ENCODE peak calls at places on chromosomes 7 and 10, in five cellular contexts. Y is Calu3, H is uterus, T is choroid plexus epithelial cell, B is upper lobe of right lung. N is an unnamed sample.

GRCh38 chr10:31581741-31582323 is 262.8 kb downstream of the ZEB1 start:
- DNase-seq in Y (no peak), H (no peak), T (no peak), B (no peak), N (no peak)

GRCh38 chr7:49812534-49812933 is 39.1 kb downstream of the VWC2 start:
- DNase-seq in Y (no peak), H (no peak), T (no peak), B (no peak), N (no peak)

GRCh38 chr7:100157334-100158228 is 942 bp downstream of the TRAPPC14 start:
- DNase-seq in Y (no peak), H (peak), T (peak), B (no peak), N (peak)

GRCh38 chr7:128430207-128430606 is 20.4 kb upstream of the IMPDH1 start:
- DNase-seq in Y (no peak), H (no peak), T (no peak), B (no peak), N (no peak)

GRCh38 chr7:36272211-36272566 is 117.5 kb upstream of the ANLN start:
- DNase-seq in Y (no peak), H (no peak), T (no peak), B (no peak), N (no peak)

GRCh38 chr7:79282882-79283602 is 170.4 kb downstream of the MAGI2 start:
- DNase-seq in Y (no peak), H (no peak), T (peak), B (no peak), N (no peak)

GRCh38 chr10:71460615-71461014 is 63.9 kb downstream of the CDH23 start:
- DNase-seq in Y (no peak), H (no peak), T (no peak), B (no peak), N (no peak)

GRCh38 chr7:142882338-142882678 is 3.2 kb downstream of the TRPV6 start:
- DNase-seq in Y (no peak), H (no peak), T (no peak), B (no peak), N (no peak)

GRCh38 chr10:21830037-21830436 is 173.5 kb downstream of the DNAJC1 start:
- DNase-seq in Y (no peak), H (no peak), T (no peak), B (no peak), N (no peak)

GRCh38 chr10:55668326-55668922 is 692.6 kb downstream of the ZWINT start:
- DNase-seq in Y (peak), H (no peak), T (no peak), B (no peak), N (no peak)

GRCh38 chr7:152723364-152723763 is 36.2 kb upstream of the ACTR3B start:
- DNase-seq in Y (no peak), H (no peak), T (no peak), B (peak), N (no peak)

GRCh38 chr7:111530356-111530668 is 32.0 kb downstream of the IMMP2L start:
- DNase-seq in Y (no peak), H (no peak), T (no peak), B (no peak), N (no peak)

GRCh38 chr7:25124485-25125136 is 449 bp downstream of the CYCS start:
- DNase-seq in Y (peak), H (no peak), T (peak), B (no peak), N (no peak)

GRCh38 chr7:23893942-23894890 is 184.2 kb downstream of the STK31 start:
- DNase-seq in Y (no peak), H (no peak), T (peak), B (no peak), N (no peak)

GRCh38 chr7:2000801-2001321 is 231.9 kb downstream of the MAD1L1 start:
- DNase-seq in Y (no peak), H (no peak), T (no peak), B (peak), N (no peak)

GRCh38 chr7:80318081-80318480 is 183.4 kb downstream of the GNAI1 start:
- DNase-seq in Y (no peak), H (no peak), T (no peak), B (no peak), N (no peak)

GRCh38 chr10:116385994-116386809 is 41.4 kb upstream of the PNLIPRP3 start:
- DNase-seq in Y (peak), H (no peak), T (peak), B (no peak), N (no peak)

GRCh38 chr7:31432831-31433340 is 81.0 kb upstream of the ITPRID1 start:
- DNase-seq in Y (no peak), H (no peak), T (no peak), B (no peak), N (no peak)

GRCh38 chr10:82887488-82887887 is 1012.5 kb downstream of the NRG3 start:
- DNase-seq in Y (no peak), H (no peak), T (no peak), B (no peak), N (no peak)

GRCh38 chr7:99919814-99920618 is 686 bp upstream of the TRIM4 start:
- DNase-seq in Y (no peak), H (no peak), T (peak), B (no peak), N (no peak)

GRCh38 chr10:60549686-60550085 is 160.0 kb upstream of the ANK3 start:
- DNase-seq in Y (peak), H (no peak), T (peak), B (no peak), N (no peak)

GRCh38 chr7:31850601-31851000 is 163.6 kb downstream of the PPP1R17 start:
- DNase-seq in Y (no peak), H (no peak), T (peak), B (no peak), N (no peak)

GRCh38 chr7:109003742-109004141 is 434.1 kb downstream of the DNAJB9 start:
- DNase-seq in Y (no peak), H (no peak), T (peak), B (no peak), N (no peak)

GRCh38 chr7:83271212-83272099 is 108.8 kb upstream of the PCLO start:
- DNase-seq in Y (no peak), H (no peak), T (peak), B (no peak), N (no peak)

GRCh38 chr10:132453470-132453861 is 56.5 kb downstream of the PWWP2B start:
- DNase-seq in Y (no peak), H (no peak), T (no peak), B (no peak), N (no peak)
- TF ChIP-seq CTCF in Y (no peak), H (no peak), T (no peak), B (no peak), N (peak)

DNA sequence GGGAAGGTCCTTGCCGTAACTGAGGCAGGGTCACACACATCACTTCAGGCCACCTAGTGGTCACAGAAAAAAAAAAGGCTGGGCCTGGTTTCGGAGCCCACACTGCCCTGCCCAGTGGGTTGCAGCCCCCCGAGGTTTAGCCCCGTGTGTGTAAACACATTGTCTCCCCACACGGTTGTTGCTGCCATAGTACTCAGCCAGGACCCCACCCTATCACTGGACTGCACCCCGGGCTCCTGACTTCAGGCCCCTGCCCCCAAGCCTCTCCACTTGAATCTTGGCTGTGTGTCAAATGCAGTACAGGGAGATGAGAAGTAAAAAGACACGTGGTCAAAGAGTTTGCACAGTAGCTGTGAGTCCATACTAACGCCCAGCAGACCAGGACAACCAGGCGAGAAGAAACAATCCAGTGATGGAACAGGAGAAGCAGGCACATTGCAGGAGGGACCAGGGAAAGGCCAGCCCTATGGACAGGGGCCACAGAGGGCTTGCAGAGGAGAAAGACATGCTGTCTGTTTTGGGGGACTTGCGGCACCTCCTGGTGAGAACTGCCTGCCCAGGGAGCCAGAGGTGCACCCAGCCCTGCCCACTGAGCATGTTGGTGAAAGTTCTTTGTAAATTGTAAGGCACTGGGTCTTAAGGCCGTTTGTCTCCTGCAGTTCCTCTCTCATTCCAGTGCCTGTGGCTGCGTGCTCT is 91.3 kb upstream of the MACROH2A2 start:
- DNase-seq in Y (peak), H (no peak), T (peak), B (no peak), N (peak)
- TF ChIP-seq CTCF in Y (peak), H (no peak), T (peak), B (peak), N (no peak)

DNA sequence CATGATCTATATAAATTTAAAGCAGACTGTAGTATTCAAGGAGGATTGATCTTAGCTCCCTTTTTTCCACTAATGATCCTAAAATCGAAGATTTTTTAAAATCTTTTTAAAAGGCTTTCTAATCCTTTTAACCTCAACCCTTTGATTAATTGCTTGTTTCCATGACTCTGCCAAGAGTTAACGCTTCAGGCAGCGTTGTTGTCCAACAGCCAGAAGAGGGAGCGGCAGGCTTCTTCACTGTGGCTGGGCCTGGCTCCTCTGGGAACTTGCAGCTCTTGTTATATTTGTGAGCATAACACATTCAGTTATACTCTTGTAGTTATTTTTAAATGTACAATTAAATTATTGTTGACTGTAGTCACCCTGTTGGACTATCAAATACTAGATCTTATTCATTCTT is 26.3 kb downstream of the CRCP start:
- DNase-seq in Y (no peak), H (peak), T (peak), B (peak), N (peak)
- TF ChIP-seq CTCF in Y (no peak), H (peak), T (peak), B (peak), N (no peak)

GRCh38 chr7:27142562-27143021 is 889 bp downstream of the HOXA5 start:
- DNase-seq in Y (no peak), H (no peak), T (no peak), B (no peak), N (no peak)

GRCh38 chr7:27143022-27143949 is at the start of gene HOXA5:
- DNase-seq in Y (no peak), H (peak), T (peak), B (peak), N (no peak)

GRCh38 chr7:27140108-27140842 is 3.2 kb downstream of the HOXA5 start:
- DNase-seq in Y (no peak), H (no peak), T (no peak), B (no peak), N (no peak)

GRCh38 chr7:27141138-27141537 is 2.3 kb downstream of the HOXA5 start:
- DNase-seq in Y (no peak), H (no peak), T (no peak), B (no peak), N (no peak)

GRCh38 chr7:27141591-27142561 is 1.6 kb downstream of the HOXA5 start:
- DNase-seq in Y (no peak), H (no peak), T (no peak), B (no peak), N (no peak)
- TF ChIP-seq CTCF in Y (no peak), H (no peak), T (no peak), B (no peak), N (no peak)

GRCh38 chr10:114500643-114501042 is 96.3 kb upstream of the AFAP1L2 start:
- DNase-seq in Y (no peak), H (no peak), T (no peak), B (no peak), N (no peak)

GRCh38 chr10:114499120-114499519 is 94.8 kb upstream of the AFAP1L2 start:
- DNase-seq in Y (no peak), H (no peak), T (no peak), B (no peak), N (no peak)

GRCh38 chr10:114502071-114502470 is 97.8 kb upstream of the AFAP1L2 start:
- DNase-seq in Y (no peak), H (no peak), T (no peak), B (no peak), N (no peak)

GRCh38 chr10:114499630-114500190 is 95.4 kb upstream of the AFAP1L2 start:
- DNase-seq in Y (no peak), H (no peak), T (no peak), B (no peak), N (no peak)

GRCh38 chr10:114501650-114502049 is 97.3 kb upstream of the AFAP1L2 start:
- DNase-seq in Y (no peak), H (no peak), T (no peak), B (no peak), N (no peak)
- TF ChIP-seq CTCF in Y (no peak), H (no peak), T (no peak), B (no peak), N (no peak)

DNA sequence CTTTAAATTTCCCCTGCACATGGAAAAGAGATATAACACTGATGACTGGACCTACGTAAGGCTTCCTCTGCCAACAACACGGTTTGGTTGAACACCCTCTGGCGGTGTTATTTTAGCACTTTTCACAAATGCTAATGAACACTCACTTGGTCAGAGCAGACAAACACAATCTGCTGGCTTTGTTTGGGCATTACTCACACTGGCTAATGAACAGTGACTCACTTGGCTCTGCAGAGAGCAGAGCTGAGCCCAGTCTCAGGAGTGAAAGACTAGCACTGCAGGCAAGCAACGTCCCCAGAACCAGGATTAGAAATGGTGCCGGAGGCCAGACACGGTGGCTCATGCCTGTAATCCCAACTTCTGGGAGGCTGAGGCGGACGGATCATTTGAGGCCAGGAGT is 430.8 kb downstream of the PLXNA4 start:
- DNase-seq in Y (peak), H (peak), T (peak), B (no peak), N (peak)
- TF ChIP-seq CTCF in Y (no peak), H (peak), T (no peak), B (no peak), N (no peak)

GRCh38 chr7:74032191-74032490 is 4.2 kb downstream of the ELN start:
- DNase-seq in Y (no peak), H (peak), T (peak), B (no peak), N (no peak)
- TF ChIP-seq CTCF in Y (no peak), H (no peak), T (no peak), B (no peak), N (no peak)

DNA sequence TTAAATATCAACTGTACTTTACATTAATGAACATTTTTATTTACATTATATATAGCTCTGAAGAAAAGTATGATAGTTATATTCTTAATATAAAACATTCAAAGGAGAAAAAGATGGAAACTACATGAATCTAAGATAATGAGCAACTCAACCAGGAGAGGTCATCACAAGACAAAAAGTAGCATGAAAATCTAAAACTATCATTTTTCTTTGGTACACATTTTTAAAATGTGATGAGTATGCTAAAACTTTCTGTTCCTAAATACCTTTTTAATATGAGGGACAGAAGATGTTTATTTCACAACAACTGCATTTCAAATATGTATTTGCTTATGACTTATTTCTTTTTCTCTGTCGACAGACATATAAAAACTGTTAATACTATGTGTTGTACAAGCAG is 2.4 kb downstream of the CNTNAP2 start:
- DNase-seq in Y (no peak), H (no peak), T (peak), B (no peak), N (no peak)
- TF ChIP-seq CTCF in Y (no peak), H (no peak), T (peak), B (no peak), N (no peak)

GRCh38 chr10:49270565-49270964 is 28.4 kb upstream of the C10orf71 start:
- DNase-seq in Y (no peak), H (no peak), T (no peak), B (no peak), N (no peak)

GRCh38 chr10:49265885-49266284 is 33.1 kb upstream of the C10orf71 start:
- DNase-seq in Y (no peak), H (no peak), T (no peak), B (no peak), N (no peak)

GRCh38 chr10:49271346-49271745 is 27.6 kb upstream of the C10orf71 start:
- DNase-seq in Y (no peak), H (no peak), T (no peak), B (no peak), N (peak)

GRCh38 chr10:49269523-49269922 is 29.4 kb upstream of the C10orf71 start:
- DNase-seq in Y (no peak), H (no peak), T (no peak), B (no peak), N (peak)

GRCh38 chr10:49268185-49268584 is 30.8 kb upstream of the C10orf71 start:
- DNase-seq in Y (no peak), H (no peak), T (no peak), B (no peak), N (no peak)
- TF ChIP-seq CTCF in Y (no peak), H (no peak), T (no peak), B (no peak), N (no peak)